ENCODE peak calls at places on chromosomes 1 and 21, in four cellular contexts. B, S, T and P are unnamed samples.
A peak's percentile ranks its signal among the peaks of the same experiment; 100 is the strongest.

GRCh38 chr1:28518745-28519341 is 13.0 kb downstream of the RCC1 start:
- DNase-seq in B (peak; percentile 76), S (peak; percentile 36), T (peak; percentile 27), P (no peak)

GRCh38 chr1:34982820-34983376 is 2.2 kb downstream of the TMEM35B start:
- DNase-seq in B (no peak), S (peak; percentile 13), T (no peak), P (no peak)

GRCh38 chr1:216071227-216071626 is 352.0 kb downstream of the USH2A start:
- DNase-seq in B (no peak), S (no peak), T (no peak), P (no peak)

GRCh38 chr1:15965228-15965767 is 10.6 kb downstream of the ZBTB17 start:
- DNase-seq in B (no peak), S (peak; percentile 63), T (no peak), P (no peak)

GRCh38 chr1:206953126-206953525 is 6.9 kb upstream of the PIGR start:
- DNase-seq in B (no peak), S (no peak), T (no peak), P (no peak)

GRCh38 chr1:86154581-86155060 is 2.0 kb downstream of the COL24A1 start:
- DNase-seq in B (peak; percentile 63), S (peak; percentile 18), T (no peak), P (peak; percentile 9)

GRCh38 chr1:11458811-11459275 is 20.1 kb upstream of the DISP3 start:
- DNase-seq in B (no peak), S (no peak), T (no peak), P (no peak)

GRCh38 chr1:214581785-214582184 is 21.2 kb upstream of the CENPF start:
- DNase-seq in B (no peak), S (peak; percentile 56), T (no peak), P (no peak)

GRCh38 chr1:215682232-215682631 is 115.1 kb downstream of the KCTD3 start:
- DNase-seq in B (no peak), S (no peak), T (no peak), P (no peak)

GRCh38 chr1:41322835-41323234 is 38.4 kb upstream of the FOXO6 start:
- DNase-seq in B (peak; percentile 80), S (peak; percentile 22), T (peak; percentile 79), P (peak; percentile 47)

GRCh38 chr1:85374160-85374559 is 90.8 kb downstream of the DDAH1 start:
- DNase-seq in B (no peak), S (peak; percentile 89), T (no peak), P (no peak)

GRCh38 chr1:37931493-37932158 is 15.2 kb downstream of the INPP5B start:
- DNase-seq in B (peak; percentile 99), S (peak; percentile 95), T (peak; percentile 99), P (peak; percentile 97)

GRCh38 chr1:41641483-41641829 is 157.0 kb upstream of the EDN2 start:
- DNase-seq in B (no peak), S (no peak), T (no peak), P (no peak)

GRCh38 chr1:20426923-20427322 is 59.1 kb downstream of the CAMK2N1 start:
- DNase-seq in B (no peak), S (peak; percentile 90), T (peak; percentile 22), P (no peak)
- H2BK12ac ChIP-seq in B (no peak overlapping the region), S (peak overlapping the region; percentile 11), T (no peak overlapping the region), P (no peak overlapping the region)

DNA sequence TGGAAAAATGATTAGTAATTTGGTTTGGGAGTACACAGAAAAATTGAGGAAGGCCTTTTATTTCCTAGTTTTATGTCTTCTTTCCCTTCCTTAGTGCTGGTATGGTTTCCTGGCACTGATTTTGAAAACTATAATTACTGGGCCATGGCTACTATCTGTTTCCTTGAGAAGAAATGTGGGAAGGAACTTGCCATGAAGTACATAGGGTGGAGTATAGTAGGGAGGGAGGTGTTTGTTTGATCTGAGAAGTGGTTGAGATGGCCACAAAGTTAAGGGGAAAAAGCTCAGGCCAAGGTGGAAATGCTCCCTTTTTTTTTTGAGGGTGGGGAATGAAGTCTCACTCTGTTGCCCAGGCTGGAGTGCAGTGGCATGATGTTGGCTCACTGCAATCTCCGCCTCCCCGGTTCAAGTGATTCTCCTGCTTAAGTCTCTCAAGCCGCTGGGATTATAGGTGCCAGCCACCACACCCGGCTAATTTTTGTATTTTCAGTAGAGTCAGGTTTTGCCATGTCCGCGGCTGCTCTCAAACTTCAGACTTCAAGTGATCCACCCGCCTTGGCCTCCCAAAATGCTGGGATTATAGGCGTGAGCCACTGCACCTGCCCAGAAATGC is 11.3 kb downstream of the HJV start:
- DNase-seq in B (no peak), S (no peak), T (no peak), P (no peak)
- H3K4me3 ChIP-seq in B (no peak overlapping the region), S (no peak overlapping the region), T (no peak overlapping the region), P (no peak overlapping the region)

GRCh38 chr1:6386371-6386949 is 7.1 kb downstream of the ACOT7 start:
- DNase-seq in B (no peak), S (peak; percentile 80), T (peak; percentile 37), P (no peak)
- H2BK12ac ChIP-seq in B (peak overlapping the region; percentile 94), S (peak overlapping the region; percentile 45), T (no peak overlapping the region), P (no peak overlapping the region)

DNA sequence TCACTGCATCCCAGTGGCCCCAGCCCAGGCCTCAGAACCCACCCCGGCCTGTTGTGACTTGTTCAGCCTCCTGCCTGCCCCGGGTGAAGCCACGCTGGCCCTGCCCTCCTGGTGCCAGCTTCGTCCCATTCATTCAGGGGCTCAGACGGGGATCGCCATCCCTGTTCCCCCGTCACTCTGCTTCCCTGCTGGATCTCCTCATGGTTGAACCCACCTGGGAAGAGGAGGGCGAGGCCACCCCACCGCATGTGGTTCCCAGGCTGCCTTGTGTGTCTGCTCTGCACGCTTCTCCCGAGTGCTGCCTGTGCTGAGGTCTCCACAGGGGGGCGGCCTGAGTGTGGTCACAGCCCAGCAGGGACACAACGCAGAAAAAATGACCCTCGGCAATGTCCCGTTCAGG is 108.2 kb upstream of the ACTRT2 start:
- DNase-seq in B (no peak), S (no peak), T (no peak), P (no peak)
- H3K4me3 ChIP-seq in B (no peak overlapping the region), S (no peak overlapping the region), T (no peak overlapping the region), P (no peak overlapping the region)

GRCh38 chr1:56535949-56536348 is 43.4 kb downstream of the PLPP3 start:
- DNase-seq in B (no peak), S (no peak), T (no peak), P (no peak)
- H2BK12ac ChIP-seq in B (peak overlapping the region; percentile 98), S (no peak overlapping the region), T (no peak overlapping the region), P (no peak overlapping the region)

GRCh38 chr21:34544032-34544496 is 32.1 kb upstream of the KCNE1 start:
- DNase-seq in B (peak; percentile 72), S (peak; percentile 64), T (peak; percentile 98), P (no peak)

GRCh38 chr21:34546556-34546955 is 34.5 kb upstream of the KCNE1 start:
- DNase-seq in B (no peak), S (no peak), T (no peak), P (no peak)

GRCh38 chr21:34548782-34549376 is 36.9 kb upstream of the KCNE1 start:
- DNase-seq in B (no peak), S (no peak), T (peak; percentile 58), P (no peak)

GRCh38 chr21:34543017-34543416 is 31.0 kb upstream of the KCNE1 start:
- DNase-seq in B (no peak), S (no peak), T (no peak), P (no peak)

DNA sequence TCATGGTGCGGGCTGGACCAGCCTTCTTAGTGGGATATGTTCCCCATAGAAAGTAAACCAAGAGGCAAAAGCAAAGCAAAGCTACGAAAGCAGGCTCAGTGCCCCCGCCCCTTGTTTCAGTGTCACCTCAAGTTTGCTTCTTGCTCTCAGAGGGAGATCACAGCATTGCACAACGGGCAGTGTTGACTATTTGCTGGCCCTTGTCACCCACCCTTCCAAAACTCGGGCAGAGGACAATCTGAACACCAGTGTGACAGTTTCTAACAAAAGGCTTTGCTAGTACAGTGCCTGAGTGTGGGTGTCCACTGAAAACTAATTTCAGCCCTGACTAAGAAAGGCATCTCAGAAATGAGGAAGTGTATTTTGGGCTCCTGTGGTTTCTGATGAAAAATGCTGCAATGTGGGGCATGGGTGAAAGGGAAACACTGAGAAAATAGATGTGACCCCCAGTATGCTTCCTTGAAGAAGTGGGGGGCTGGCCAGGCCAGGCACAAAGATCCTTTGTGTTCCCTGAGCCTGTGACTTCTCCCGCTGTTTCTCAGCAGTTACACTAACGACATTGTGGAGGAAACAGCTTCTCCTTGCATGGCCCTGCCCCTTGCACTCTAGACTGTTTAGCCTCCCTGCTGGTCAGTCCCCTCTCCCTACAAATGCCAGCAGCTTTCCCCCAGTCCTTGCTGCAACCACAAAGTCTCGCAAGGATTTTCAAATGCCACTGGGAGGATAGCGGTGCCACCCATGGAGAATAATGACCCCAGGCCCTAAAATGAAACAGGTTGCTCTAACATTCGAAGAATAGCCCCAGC is 33.3 kb upstream of the KCNE1 start:
- DNase-seq in B (no peak), S (peak; percentile 80), T (peak; percentile 85), P (no peak)
- H3K4me3 ChIP-seq in B (no peak overlapping the region), S (no peak overlapping the region), T (no peak overlapping the region), P (no peak overlapping the region)

GRCh38 chr1:226308723-226309397 is at the start of gene LIN9:
- DNase-seq in B (peak; percentile 98), S (peak; percentile 92), T (peak; percentile 97), P (peak; percentile 94)
- H2BK12ac ChIP-seq in B (no peak within 1 kb of the TSS), S (peak within 1 kb of the TSS; percentile 92), T (peak within 1 kb of the TSS; percentile 91), P (peak within 1 kb of the TSS; percentile 50)

GRCh38 chr1:75133754-75134655 is at the start of gene LHX8:
- DNase-seq in B (peak; percentile 59), S (peak; percentile 22), T (peak; percentile 10), P (peak; percentile 67)
- H3K4me3 ChIP-seq in B (peak within 1 kb of the TSS; percentile 55), S (no peak within 1 kb of the TSS), T (peak within 1 kb of the TSS; percentile 30), P (peak within 1 kb of the TSS; percentile 75)